ENCODE peak calls at places on chromosomes 5 and 9, in four cellular contexts. Z is GM12865, I is spleen, H is PC-3. P is an unnamed sample.

GRCh38 chr9:3863114-3863528 is 337.3 kb upstream of the RFX3 start:
- DNase-seq in Z (peak), H (peak), I (no peak), P (peak)

GRCh38 chr9:71675129-71675856 is 93.0 kb downstream of the CEMIP2 start:
- DNase-seq in Z (no peak), H (no peak), I (no peak), P (no peak)

GRCh38 chr5:178380086-178380485 is 147.5 kb upstream of the PHYKPL start:
- DNase-seq in H (no peak), Z (no peak), I (no peak), P (no peak)

GRCh38 chr9:79883073-79883645 is 311.4 kb downstream of the TLE4 start:
- DNase-seq in Z (peak), H (no peak), I (peak), P (no peak)

GRCh38 chr9:93505518-93506123 is 52.2 kb upstream of the FAM120AOS start:
- DNase-seq in I (no peak), H (no peak), Z (no peak), P (no peak)

GRCh38 chr5:81827522-81827921 is 76.6 kb upstream of the SSBP2 start:
- DNase-seq in H (no peak), Z (no peak), I (no peak), P (no peak)

GRCh38 chr5:141523991-141524390 is 35.1 kb downstream of the PCDHGC5 start:
- DNase-seq in Z (no peak), H (no peak), I (no peak), P (no peak)

GRCh38 chr9:4077499-4078102 is 222.3 kb downstream of the GLIS3 start:
- DNase-seq in I (no peak), Z (peak), H (peak), P (peak)

GRCh38 chr9:92385953-92386352 is 18.4 kb downstream of the OGN start:
- DNase-seq in I (no peak), Z (no peak), H (peak), P (no peak)

GRCh38 chr9:131677445-131678180 is 62.3 kb downstream of the RAPGEF1 start:
- DNase-seq in H (peak), I (no peak), Z (peak), P (no peak)

GRCh38 chr9:19137282-19137681 is 10.0 kb upstream of the PLIN2 start:
- DNase-seq in H (peak), I (no peak), Z (no peak), P (no peak)

GRCh38 chr9:110340306-110340705 is 2.6 kb upstream of the TXNDC8 start:
- DNase-seq in Z (peak), I (no peak), H (peak), P (peak)

GRCh38 chr5:138226917-138227316 is 13.8 kb upstream of the CDC23 start:
- DNase-seq in H (no peak), Z (peak), I (peak), P (no peak)

GRCh38 chr9:95095619-95096355 is 221.7 kb downstream of the FANCC start:
- DNase-seq in I (no peak), H (no peak), Z (no peak), P (no peak)

GRCh38 chr9:37338218-37338617 is 84.3 kb upstream of the GRHPR start:
- DNase-seq in Z (no peak), H (no peak), I (no peak), P (no peak)
- H3K4me3 ChIP-seq in Z (peak), H (no peak), I (no peak), P (no peak)

GRCh38 chr9:120610975-120611689 is 31.2 kb upstream of the CDK5RAP2 start:
- DNase-seq in Z (peak), I (no peak), H (peak), P (no peak)
- TF ChIP-seq CTCF in Z (no peak), I (no peak), H (peak), P (no peak)

DNA sequence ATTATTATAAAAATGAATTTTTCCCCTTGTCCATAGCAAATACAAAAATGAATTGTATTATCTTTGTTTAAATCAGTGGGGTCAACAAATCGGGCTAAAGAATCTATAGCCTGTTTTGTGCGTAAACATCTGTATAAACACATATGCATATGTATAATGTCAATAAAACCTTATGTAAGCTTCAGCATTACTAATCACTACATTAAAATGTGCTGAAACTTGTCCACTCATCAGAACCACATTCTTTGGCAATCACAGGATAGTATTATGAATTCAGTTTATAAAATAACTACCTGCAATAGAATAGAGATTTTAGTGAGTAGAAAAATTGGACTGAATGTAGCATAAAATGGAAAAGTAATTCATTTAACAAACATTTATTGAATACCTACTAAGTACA is 30.6 kb downstream of the RGMB start:
- DNase-seq in H (peak), I (no peak), Z (no peak), P (no peak)
- H3K4me3 ChIP-seq in H (no peak), I (no peak), Z (no peak), P (no peak)

DNA sequence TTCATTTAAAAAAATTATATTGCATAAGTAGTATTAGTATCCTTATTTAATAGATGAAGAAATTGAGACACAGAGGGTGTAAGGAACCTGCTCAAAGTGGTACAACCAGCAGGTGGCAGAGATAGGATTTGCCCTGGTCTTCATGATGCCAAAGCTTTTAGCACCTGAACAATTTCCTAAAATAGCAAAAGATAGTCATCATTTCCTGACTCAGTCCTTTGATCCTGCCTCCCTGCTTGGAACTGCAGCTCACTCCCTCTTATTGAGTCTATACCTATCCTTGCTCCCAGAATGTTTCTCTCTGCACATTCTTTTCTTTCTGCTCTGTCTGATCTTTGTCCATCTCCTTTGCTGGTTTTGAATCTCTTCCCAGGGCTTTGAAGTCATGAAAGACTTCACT is 155.8 kb downstream of the FRMD3 start:
- DNase-seq in Z (no peak), I (no peak), H (no peak), P (no peak)
- TF ChIP-seq CTCF in Z (no peak), I (no peak), H (no peak), P (no peak)

GRCh38 chr9:127754761-127755557 is 19.9 kb upstream of the TOR2A start:
- DNase-seq in H (no peak), I (no peak), Z (no peak), P (no peak)
- H3K4me3 ChIP-seq in H (no peak), I (no peak), Z (no peak), P (no peak)

GRCh38 chr5:33892419-33893151 is 795 bp upstream of the ADAMTS12 start:
- DNase-seq in Z (no peak), I (no peak), H (peak), P (peak)
- TF ChIP-seq CTCF in Z (no peak), I (no peak), H (no peak), P (no peak)

DNA sequence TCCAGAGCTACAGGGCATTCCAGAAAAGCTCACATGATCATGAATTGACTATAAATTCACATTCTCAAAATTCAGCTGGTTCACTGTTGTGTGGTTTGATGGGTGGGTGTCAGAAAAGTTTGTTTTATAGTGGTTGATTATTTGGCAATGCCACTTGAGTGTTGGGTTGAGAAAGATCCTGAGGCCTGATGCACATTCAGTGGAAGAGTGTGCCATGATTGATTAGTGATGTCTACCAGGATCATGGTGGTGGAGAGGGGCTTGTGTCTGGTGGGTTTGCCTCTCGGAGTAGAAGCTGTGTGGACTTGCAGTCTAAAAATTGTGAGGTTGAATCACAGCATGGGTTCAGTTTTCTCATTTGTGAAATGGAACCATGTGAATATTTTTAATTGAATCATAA is 2.0 kb downstream of the NDUFS6 start:
- DNase-seq in Z (no peak), H (no peak), I (no peak), P (no peak)
- H3K4me3 ChIP-seq in Z (no peak), H (no peak), I (no peak), P (no peak)

GRCh38 chr9:11319477-11320060 is 706.8 kb upstream of the PTPRD start:
- DNase-seq in I (no peak), Z (peak), H (peak), P (peak)
- TF ChIP-seq CTCF in I (no peak), Z (no peak), H (peak), P (peak)

GRCh38 chr5:40381676-40382363 is 297.9 kb upstream of the PTGER4 start:
- DNase-seq in Z (no peak), H (peak), I (no peak), P (no peak)
- H3K4me3 ChIP-seq in Z (no peak), H (peak), I (no peak), P (no peak)

DNA sequence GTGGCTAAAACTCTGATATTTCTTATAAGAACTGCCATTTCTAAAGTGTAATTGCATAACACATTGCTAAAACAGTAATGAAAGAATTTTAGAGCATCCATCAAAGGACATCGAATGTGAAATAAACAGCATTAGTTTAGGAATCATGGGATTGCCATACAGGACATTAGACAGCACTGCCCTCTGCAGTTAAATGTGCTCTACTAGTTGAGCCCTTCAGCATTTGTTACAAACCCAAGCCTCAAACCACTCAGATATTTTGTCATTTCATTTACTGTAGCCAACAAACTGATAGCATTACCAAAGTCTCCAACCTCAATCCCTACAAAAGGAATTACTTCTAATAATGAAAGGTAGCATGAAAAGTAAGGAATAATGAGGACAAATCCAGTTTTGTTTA is 116.8 kb upstream of the COX7C start:
- DNase-seq in I (no peak), Z (no peak), H (peak), P (no peak)
- TF ChIP-seq CTCF in I (no peak), Z (no peak), H (peak), P (peak)